ENCODE peak calls at places on chromosomes 5 and 9, in five cellular contexts. I, B, X, R and C are unnamed samples.

GRCh38 chr9:90774682-90775081 is 26.9 kb upstream of the SYK start:
- DNase-seq in R (no peak), I (no peak), X (no peak), B (no peak), C (no peak)

GRCh38 chr5:142587354-142587965 is 98.4 kb downstream of the FGF1 start:
- DNase-seq in I (no peak), X (peak; percentile 39), B (no peak), R (peak; percentile 71), C (peak; percentile 42)

GRCh38 chr5:173538654-173539053 is 77.8 kb downstream of the BOD1 start:
- DNase-seq in X (no peak), I (no peak), R (no peak), B (no peak), C (no peak)

GRCh38 chr5:173615884-173616576 is 420 bp downstream of the BOD1 start:
- DNase-seq in X (peak; percentile 92), R (peak; percentile 90), I (peak; percentile 42), B (peak; percentile 67), C (peak; percentile 67)

GRCh38 chr5:170633235-170634041 is 129.6 kb downstream of the KCNIP1 start:
- DNase-seq in B (peak; percentile 91), R (peak; percentile 82), I (no peak), X (peak; percentile 83), C (peak; percentile 37)

GRCh38 chr5:1809416-1810035 is 8.3 kb downstream of the NDUFS6 start:
- DNase-seq in X (no peak), B (no peak), I (no peak), R (no peak), C (no peak)

GRCh38 chr5:8176101-8176693 is 307.2 kb downstream of the MTRR start:
- DNase-seq in B (no peak), I (no peak), R (no peak), X (peak; percentile 26), C (no peak)

GRCh38 chr5:139383993-139384590 is 995 bp upstream of the SLC23A1 start:
- DNase-seq in X (no peak), B (no peak), R (no peak), I (no peak), C (no peak)

GRCh38 chr5:10310073-10310779 is 2.5 kb upstream of the CMBL start:
- DNase-seq in R (peak; percentile 71), I (no peak), B (no peak), X (peak; percentile 71), C (no peak)

GRCh38 chr5:78799254-78800017 is 150.9 kb upstream of the LHFPL2 start:
- DNase-seq in R (no peak), X (peak; percentile 37), I (no peak), B (no peak), C (no peak)

GRCh38 chr5:136620016-136620419 is 254.7 kb upstream of the TRPC7 start:
- DNase-seq in B (no peak), R (peak; percentile 33), I (no peak), X (no peak), C (no peak)

GRCh38 chr5:128358826-128359225 is 179.2 kb downstream of the FBN2 start:
- DNase-seq in I (no peak), B (no peak), R (no peak), X (peak; percentile 69), C (no peak)
- H3K4me3 ChIP-seq in I (no peak overlapping the region), B (no peak overlapping the region), R (no peak overlapping the region), X (no peak overlapping the region), C (no peak overlapping the region)

GRCh38 chr5:135028791-135029467 is 5.1 kb downstream of the PITX1 start:
- DNase-seq in X (peak; percentile 88), R (peak; percentile 73), B (no peak), I (no peak), C (no peak)
- H3K4me3 ChIP-seq in X (no peak overlapping the region), R (no peak overlapping the region), B (no peak overlapping the region), I (no peak overlapping the region), C (no peak overlapping the region)

GRCh38 chr9:134326754-134327526 is 685 bp downstream of the RXRA start:
- DNase-seq in R (peak; percentile 23), I (no peak), B (peak; percentile 45), X (peak; percentile 67), C (no peak)

GRCh38 chr9:134328841-134329575 is 2.8 kb downstream of the RXRA start:
- DNase-seq in I (no peak), B (peak; percentile 59), X (no peak), R (no peak), C (no peak)

GRCh38 chr9:134327671-134328231 is 1.5 kb downstream of the RXRA start:
- DNase-seq in R (no peak), I (no peak), B (no peak), X (no peak), C (no peak)

GRCh38 chr9:134329576-134329855 is 3.3 kb downstream of the RXRA start:
- DNase-seq in B (no peak), X (no peak), I (no peak), R (no peak), C (no peak)

DNA sequence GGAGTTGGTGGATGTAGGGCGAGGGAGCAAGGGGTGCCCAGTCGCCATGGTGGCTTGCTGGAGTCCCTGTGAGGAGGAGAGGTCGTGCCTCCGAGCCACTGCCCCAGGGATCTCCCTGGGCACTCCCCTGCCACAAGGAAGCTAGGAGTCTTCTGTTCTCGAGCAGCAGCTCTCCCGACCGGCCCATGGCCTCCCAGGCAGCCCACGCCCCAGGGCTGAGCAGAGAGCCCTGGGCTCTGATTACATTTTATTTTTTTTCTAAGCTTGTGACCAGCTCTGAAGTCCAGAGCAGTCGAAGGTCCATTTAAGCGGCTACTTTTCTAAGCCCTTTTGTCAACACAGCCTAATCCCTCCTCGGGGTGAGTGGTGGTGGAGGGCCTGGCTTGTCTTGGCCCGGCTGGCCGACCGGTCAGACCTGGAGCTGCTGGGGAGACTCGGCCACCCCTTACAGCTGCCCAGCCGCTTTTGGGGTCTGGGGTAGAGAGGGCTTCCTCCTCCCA is 2.1 kb downstream of the RXRA start:
- DNase-seq in B (no peak), R (no peak), X (peak; percentile 76), I (no peak), C (no peak)
- H3K4me3 ChIP-seq in B (no peak overlapping the region), R (no peak overlapping the region), X (peak overlapping the region; percentile 93), I (peak overlapping the region; percentile 91), C (peak overlapping the region; percentile 62)

GRCh38 chr5:39192449-39193160 is 26.8 kb downstream of the FYB1 start:
- DNase-seq in B (no peak), X (no peak), R (no peak), I (no peak), C (no peak)
- H3K4me3 ChIP-seq in B (no peak overlapping the region), X (no peak overlapping the region), R (no peak overlapping the region), I (no peak overlapping the region), C (no peak overlapping the region)

GRCh38 chr9:96874947-96875459 is 20.7 kb upstream of the ZNF782 start:
- DNase-seq in B (peak; percentile 42), I (no peak), R (no peak), X (peak; percentile 10), C (no peak)
- H3K4me3 ChIP-seq in B (no peak overlapping the region), I (peak overlapping the region; percentile 44), R (no peak overlapping the region), X (peak overlapping the region; percentile 81), C (no peak overlapping the region)

DNA sequence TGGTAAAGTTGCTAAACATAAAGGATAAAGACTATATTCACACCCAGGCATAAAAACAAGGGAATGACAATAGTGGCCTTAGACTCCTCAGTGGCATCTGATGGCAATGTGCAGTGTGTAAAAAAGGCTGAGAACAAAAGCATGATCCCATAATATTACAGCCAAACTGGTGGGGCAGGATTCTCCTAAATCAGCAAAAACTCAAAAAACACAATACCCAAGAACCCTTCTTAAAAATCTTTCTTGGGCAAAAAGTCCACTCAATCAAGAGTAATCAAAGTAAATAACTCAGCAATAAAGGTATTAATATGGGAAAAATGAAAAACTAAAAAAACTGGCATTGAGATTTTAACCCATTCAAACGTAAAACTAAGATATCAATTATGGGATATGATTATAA is 1.6 kb upstream of the MOCS2 start:
- DNase-seq in I (no peak), B (no peak), R (no peak), X (no peak), C (no peak)
- H3K4me3 ChIP-seq in I (no peak overlapping the region), B (no peak overlapping the region), R (no peak overlapping the region), X (no peak overlapping the region), C (no peak overlapping the region)

GRCh38 chr5:133792025-133792424 is 176.4 kb downstream of the C5orf15 start:
- DNase-seq in I (no peak), B (no peak), X (no peak), R (no peak), C (no peak)
- H3K4me3 ChIP-seq in I (no peak overlapping the region), B (no peak overlapping the region), X (no peak overlapping the region), R (no peak overlapping the region), C (no peak overlapping the region)